ENCODE peak calls at places on chromosomes 13 and 19, in five cellular contexts. V is stimulated activated CD4-positive, alpha-beta T cell treated with anti-CD3 and anti-CD28 coated beads, Interleukin-2, amount 100 ng/mL, for 4 hours; I is activated T-cell treated with anti-CD3 and anti-CD28 coated beads for 1 hour; G is naive thymus-derived CD4-positive, alpha-beta T cell; F is AG09319. Y is an unnamed sample.
A peak's percentile ranks its signal among the peaks of the same experiment; 100 is the strongest.

GRCh38 chr13:95968906-95969305 is 84.3 kb downstream of the UGGT2 start:
- DNase-seq in V (no peak), I (no peak), G (no peak), F (no peak), Y (no peak)

GRCh38 chr19:980133-980998 is 3.8 kb upstream of the WDR18 start:
- DNase-seq in V (no peak), I (no peak), G (no peak), F (no peak), Y (no peak)

GRCh38 chr13:40666905-40667621 is 622 bp upstream of the FOXO1 start:
- DNase-seq in V (no peak), I (peak; percentile 22), G (no peak), F (no peak), Y (no peak)

GRCh38 chr19:1117654-1118053 is 13.9 kb downstream of the GPX4 start:
- DNase-seq in V (no peak), I (no peak), G (no peak), F (no peak), Y (no peak)

GRCh38 chr19:17079710-17080440 is 4.3 kb downstream of the MYO9B start:
- DNase-seq in V (peak; percentile 54), I (peak; percentile 36), G (no peak), F (peak; percentile 94), Y (no peak)

GRCh38 chr13:30572859-30573275 is 44.9 kb upstream of the USPL1 start:
- DNase-seq in V (no peak), I (no peak), G (no peak), F (no peak), Y (peak; percentile 12)

GRCh38 chr13:52003551-52003950 is 7.7 kb downstream of the ATP7B start:
- DNase-seq in V (no peak), I (no peak), G (no peak), F (no peak), Y (no peak)

GRCh38 chr13:91357613-91358383 is 10.3 kb downstream of the MIR17HG start:
- DNase-seq in V (no peak), I (no peak), G (no peak), F (no peak), Y (no peak)

GRCh38 chr19:3944018-3944721 is 11.3 kb downstream of the NMRK2 start:
- DNase-seq in V (no peak), I (no peak), G (no peak), F (no peak), Y (no peak)

GRCh38 chr19:21328402-21328801 is 808 bp downstream of the ZNF708 start:
- DNase-seq in V (no peak), I (no peak), G (no peak), F (no peak), Y (no peak)

GRCh38 chr19:39481229-39481545 is 549 bp downstream of the TIMM50 start:
- DNase-seq in V (no peak), I (no peak), G (no peak), F (no peak), Y (no peak)

GRCh38 chr13:65300220-65300619 is 1929.9 kb downstream of the PCDH9 start:
- DNase-seq in V (no peak), I (no peak), G (no peak), F (no peak), Y (no peak)

GRCh38 chr19:8319807-8320520 is 1.2 kb downstream of the NDUFA7 start:
- DNase-seq in V (no peak), I (no peak), G (no peak), F (no peak), Y (no peak)

GRCh38 chr19:13077233-13077632 is 25.4 kb downstream of the LYL1 start:
- DNase-seq in V (no peak), I (no peak), G (no peak), F (no peak), Y (no peak)

GRCh38 chr19:15123900-15124299 is 16.7 kb downstream of the SYDE1 start:
- DNase-seq in V (no peak), I (no peak), G (no peak), F (no peak), Y (no peak)

GRCh38 chr19:311813-312261 is 20.6 kb upstream of the PLPP2 start:
- DNase-seq in V (no peak), I (no peak), G (no peak), F (no peak), Y (no peak)

GRCh38 chr13:99374994-99375805 is 68.0 kb upstream of the GPR183 start:
- DNase-seq in V (no peak), I (no peak), G (peak; percentile 57), F (no peak), Y (no peak)

GRCh38 chr19:45152504-45153338 is 8.1 kb downstream of the NKPD1 start:
- DNase-seq in V (peak; percentile 46), I (no peak), G (peak; percentile 26), F (no peak), Y (no peak)

GRCh38 chr19:21751379-21751778 is 16.0 kb downstream of the ZNF100 start:
- DNase-seq in V (no peak), I (no peak), G (no peak), F (no peak), Y (no peak)

GRCh38 chr19:18130523-18131242 is 22.3 kb upstream of the PIK3R2 start:
- DNase-seq in V (no peak), I (no peak), G (no peak), F (no peak), Y (no peak)

GRCh38 chr13:101523732-101524131 is 71.3 kb downstream of the ITGBL1 start:
- DNase-seq in V (no peak), I (no peak), G (no peak), F (no peak), Y (no peak)